ENCODE peak calls at places on chromosomes 2 and 18, in six cellular contexts. One of them, this sample, is unnamed.

GRCh38 chr2:167988296-167988695 is 259.1 kb downstream of the STK39 start:
- DNase-seq in HFFc6: no peak
- DNase-seq in DND-41: no peak
- DNase-seq in GM13976: no peak
- DNase-seq in Peyer's patch: no peak
- DNase-seq in HFF-Myc: no peak
- DNase-seq in this sample: no peak

GRCh38 chr2:108244667-108245414 is 5.1 kb downstream of the SULT1C3 start:
- DNase-seq in HFFc6: no peak
- DNase-seq in HFF-Myc: no peak
- DNase-seq in DND-41: no peak
- DNase-seq in Peyer's patch: no peak
- DNase-seq in GM13976: no peak
- DNase-seq in this sample: no peak

GRCh38 chr18:25099838-25100393 is 252.1 kb downstream of the ZNF521 start:
- DNase-seq in GM13976: no peak
- DNase-seq in Peyer's patch: no peak
- DNase-seq in HFFc6: peak; percentile 7
- DNase-seq in DND-41: no peak
- DNase-seq in HFF-Myc: no peak
- DNase-seq in this sample: no peak

GRCh38 chr2:69139778-69140177 is 126.8 kb downstream of the ANTXR1 start:
- DNase-seq in GM13976: no peak
- DNase-seq in Peyer's patch: no peak
- DNase-seq in HFFc6: no peak
- DNase-seq in DND-41: no peak
- DNase-seq in HFF-Myc: no peak
- DNase-seq in this sample: no peak

GRCh38 chr2:26438926-26439325 is 37.2 kb downstream of the DRC1 start:
- DNase-seq in HFFc6: no peak
- DNase-seq in GM13976: no peak
- DNase-seq in HFF-Myc: no peak
- DNase-seq in DND-41: no peak
- DNase-seq in Peyer's patch: no peak
- DNase-seq in this sample: no peak

GRCh38 chr2:144505245-144505801 is 14.6 kb downstream of the ZEB2 start:
- DNase-seq in DND-41: no peak
- DNase-seq in HFF-Myc: no peak
- DNase-seq in HFFc6: peak; percentile 53
- DNase-seq in GM13976: no peak
- DNase-seq in Peyer's patch: no peak
- DNase-seq in this sample: peak; percentile 53

GRCh38 chr2:196177124-196177523 is 5.7 kb upstream of the STK17B start:
- DNase-seq in DND-41: no peak
- DNase-seq in Peyer's patch: no peak
- DNase-seq in GM13976: no peak
- DNase-seq in HFF-Myc: no peak
- DNase-seq in HFFc6: no peak
- DNase-seq in this sample: no peak

GRCh38 chr2:207970138-207970824 is 55.0 kb downstream of the PLEKHM3 start:
- DNase-seq in HFFc6: no peak
- DNase-seq in GM13976: no peak
- DNase-seq in Peyer's patch: no peak
- DNase-seq in HFF-Myc: no peak
- DNase-seq in DND-41: no peak
- DNase-seq in this sample: no peak

GRCh38 chr2:30266051-30266621 is 34.8 kb downstream of the LBH start:
- DNase-seq in GM13976: no peak
- DNase-seq in HFF-Myc: no peak
- DNase-seq in DND-41: no peak
- DNase-seq in Peyer's patch: no peak
- DNase-seq in HFFc6: no peak
- DNase-seq in this sample: peak; percentile 73

GRCh38 chr2:48205137-48205798 is 299.0 kb upstream of the FBXO11 start:
- DNase-seq in HFF-Myc: no peak
- DNase-seq in GM13976: peak; percentile 27
- DNase-seq in Peyer's patch: no peak
- DNase-seq in HFFc6: no peak
- DNase-seq in DND-41: no peak
- DNase-seq in this sample: no peak
- TF ChIP-seq CTCF in HFF-Myc: no peak
- TF ChIP-seq CTCF in GM13976: no peak
- TF ChIP-seq CTCF in Peyer's patch: no peak
- TF ChIP-seq CTCF in HFFc6: peak; percentile 29
- TF ChIP-seq CTCF in DND-41: no peak
- TF ChIP-seq CTCF in this sample: no peak

GRCh38 chr18:22559414-22560282 is 141.9 kb upstream of the CTAGE1 start:
- DNase-seq in HFF-Myc: no peak
- DNase-seq in DND-41: no peak
- DNase-seq in HFFc6: no peak
- DNase-seq in Peyer's patch: peak; percentile 80
- DNase-seq in GM13976: peak; percentile 47
- DNase-seq in this sample: peak; percentile 36
- TF ChIP-seq CTCF in HFF-Myc: peak; percentile 21
- TF ChIP-seq CTCF in DND-41: no peak
- TF ChIP-seq CTCF in HFFc6: peak; percentile 57
- TF ChIP-seq CTCF in Peyer's patch: no peak
- TF ChIP-seq CTCF in GM13976: no peak
- TF ChIP-seq CTCF in this sample: no peak

GRCh38 chr2:61984682-61985081 is 79.2 kb downstream of the COMMD1 start:
- DNase-seq in HFFc6: no peak
- DNase-seq in HFF-Myc: no peak
- DNase-seq in GM13976: no peak
- DNase-seq in DND-41: no peak
- DNase-seq in Peyer's patch: no peak
- DNase-seq in this sample: no peak
- TF ChIP-seq CTCF in HFFc6: no peak
- TF ChIP-seq CTCF in HFF-Myc: no peak
- TF ChIP-seq CTCF in GM13976: no peak
- TF ChIP-seq CTCF in DND-41: no peak
- TF ChIP-seq CTCF in Peyer's patch: no peak
- TF ChIP-seq CTCF in this sample: no peak

GRCh38 chr2:218644721-218645120 is 14.7 kb downstream of the ZNF142 start:
- DNase-seq in DND-41: no peak
- DNase-seq in Peyer's patch: no peak
- DNase-seq in HFF-Myc: no peak
- DNase-seq in HFFc6: no peak
- DNase-seq in GM13976: no peak
- DNase-seq in this sample: no peak
- TF ChIP-seq CTCF in DND-41: peak; percentile 4
- TF ChIP-seq CTCF in Peyer's patch: no peak
- TF ChIP-seq CTCF in HFF-Myc: no peak
- TF ChIP-seq CTCF in HFFc6: peak; percentile 10
- TF ChIP-seq CTCF in GM13976: no peak
- TF ChIP-seq CTCF in this sample: no peak

This sample was measured in activated CD8-positive, alpha-beta T cell treated with anti-CD3 and anti-CD28 coated beads for 36 hours.